ENCODE peak calls at places on chromosome 3, in ten cellular contexts. One of them, this sample, is unnamed.

GRCh38 chr3:66037330-66037985 is 1.3 kb downstream of the MAGI1 start:
- DNase-seq in T-cell: no peak
- DNase-seq in HepG2: peak
- DNase-seq in HEK293T: peak
- DNase-seq in esophagus muscularis mucosa: no peak
- DNase-seq in CD8-positive, alpha-beta memory T cell: no peak
- DNase-seq in HL-60: no peak
- DNase-seq in GDM1: no peak
- DNase-seq in fibroblast of the conjunctiva: no peak
- DNase-seq in stimulated activated naive CD8-positive, alpha-beta T cell treated with anti-CD3 and anti-CD28 coated beads, Interleukin-15, Interleukin-2, amounts not matched to agents 100 U/mL and 50 U/mL, for 24 hours: no peak
- DNase-seq in this sample: peak

GRCh38 chr3:130395916-130396315 is 50.4 kb downstream of the COL6A5 start:
- DNase-seq in HepG2: peak
- DNase-seq in stimulated activated naive CD8-positive, alpha-beta T cell treated with anti-CD3 and anti-CD28 coated beads, Interleukin-15, Interleukin-2, amounts not matched to agents 100 U/mL and 50 U/mL, for 24 hours: no peak
- DNase-seq in HEK293T: no peak
- DNase-seq in GDM1: no peak
- DNase-seq in esophagus muscularis mucosa: peak
- DNase-seq in fibroblast of the conjunctiva: peak
- DNase-seq in HL-60: no peak
- DNase-seq in T-cell: no peak
- DNase-seq in CD8-positive, alpha-beta memory T cell: no peak
- DNase-seq in this sample: no peak

GRCh38 chr3:70476174-70476573 is 163.7 kb upstream of the MDFIC2 start:
- DNase-seq in HEK293T: no peak
- DNase-seq in T-cell: no peak
- DNase-seq in CD8-positive, alpha-beta memory T cell: no peak
- DNase-seq in fibroblast of the conjunctiva: no peak
- DNase-seq in esophagus muscularis mucosa: no peak
- DNase-seq in stimulated activated naive CD8-positive, alpha-beta T cell treated with anti-CD3 and anti-CD28 coated beads, Interleukin-15, Interleukin-2, amounts not matched to agents 100 U/mL and 50 U/mL, for 24 hours: no peak
- DNase-seq in HL-60: no peak
- DNase-seq in HepG2: no peak
- DNase-seq in GDM1: no peak
- DNase-seq in this sample: no peak

GRCh38 chr3:127815641-127816605 is 6.4 kb downstream of the MGLL start:
- DNase-seq in T-cell: no peak
- DNase-seq in HepG2: no peak
- DNase-seq in CD8-positive, alpha-beta memory T cell: no peak
- DNase-seq in HL-60: no peak
- DNase-seq in stimulated activated naive CD8-positive, alpha-beta T cell treated with anti-CD3 and anti-CD28 coated beads, Interleukin-15, Interleukin-2, amounts not matched to agents 100 U/mL and 50 U/mL, for 24 hours: no peak
- DNase-seq in GDM1: no peak
- DNase-seq in fibroblast of the conjunctiva: no peak
- DNase-seq in HEK293T: no peak
- DNase-seq in esophagus muscularis mucosa: no peak
- DNase-seq in this sample: no peak

GRCh38 chr3:32525720-32526119 is 23.1 kb upstream of the CMTM6 start:
- DNase-seq in HEK293T: no peak
- DNase-seq in HL-60: no peak
- DNase-seq in esophagus muscularis mucosa: no peak
- DNase-seq in GDM1: no peak
- DNase-seq in fibroblast of the conjunctiva: no peak
- DNase-seq in CD8-positive, alpha-beta memory T cell: no peak
- DNase-seq in stimulated activated naive CD8-positive, alpha-beta T cell treated with anti-CD3 and anti-CD28 coated beads, Interleukin-15, Interleukin-2, amounts not matched to agents 100 U/mL and 50 U/mL, for 24 hours: no peak
- DNase-seq in HepG2: no peak
- DNase-seq in T-cell: no peak
- DNase-seq in this sample: no peak

GRCh38 chr3:183468424-183468823 is 40.0 kb upstream of the MCF2L2 start:
- DNase-seq in stimulated activated naive CD8-positive, alpha-beta T cell treated with anti-CD3 and anti-CD28 coated beads, Interleukin-15, Interleukin-2, amounts not matched to agents 100 U/mL and 50 U/mL, for 24 hours: no peak
- DNase-seq in HL-60: no peak
- DNase-seq in esophagus muscularis mucosa: no peak
- DNase-seq in GDM1: no peak
- DNase-seq in fibroblast of the conjunctiva: no peak
- DNase-seq in HEK293T: no peak
- DNase-seq in CD8-positive, alpha-beta memory T cell: no peak
- DNase-seq in HepG2: no peak
- DNase-seq in T-cell: no peak
- DNase-seq in this sample: no peak

GRCh38 chr3:196774845-196775422 is 35.3 kb downstream of the PAK2 start:
- DNase-seq in stimulated activated naive CD8-positive, alpha-beta T cell treated with anti-CD3 and anti-CD28 coated beads, Interleukin-15, Interleukin-2, amounts not matched to agents 100 U/mL and 50 U/mL, for 24 hours: no peak
- DNase-seq in HL-60: no peak
- DNase-seq in GDM1: no peak
- DNase-seq in T-cell: no peak
- DNase-seq in esophagus muscularis mucosa: no peak
- DNase-seq in fibroblast of the conjunctiva: no peak
- DNase-seq in HepG2: no peak
- DNase-seq in CD8-positive, alpha-beta memory T cell: no peak
- DNase-seq in HEK293T: no peak
- DNase-seq in this sample: no peak

GRCh38 chr3:99562990-99563607 is 75.3 kb upstream of the COL8A1 start:
- DNase-seq in HL-60: no peak
- DNase-seq in HEK293T: no peak
- DNase-seq in esophagus muscularis mucosa: no peak
- DNase-seq in T-cell: no peak
- DNase-seq in CD8-positive, alpha-beta memory T cell: no peak
- DNase-seq in GDM1: no peak
- DNase-seq in fibroblast of the conjunctiva: no peak
- DNase-seq in stimulated activated naive CD8-positive, alpha-beta T cell treated with anti-CD3 and anti-CD28 coated beads, Interleukin-15, Interleukin-2, amounts not matched to agents 100 U/mL and 50 U/mL, for 24 hours: no peak
- DNase-seq in HepG2: no peak
- DNase-seq in this sample: no peak

This sample was measured in D341Med.